ENCODE peak calls at places on chromosomes 12 and 14, in ten cellular contexts. E is right lobe of liver, M is right cardiac atrium, H is tibial nerve, Z is Caco-2, S is ascending aorta, I is OCI-LY7, Q is left lung, R is A549, C is heart right ventricle. K is an unnamed sample.

GRCh38 chr14:72716471-72716870 is 177.4 kb downstream of the DPF3 start:
- DNase-seq in C (no peak), Z (no peak), S (no peak), R (no peak), I (no peak), H (no peak), Q (no peak), E (no peak), M (no peak), K (no peak)

GRCh38 chr12:120060196-120060595 is 56.4 kb downstream of the RAB35 start:
- DNase-seq in H (no peak), Z (no peak), S (no peak), M (no peak), R (no peak), C (no peak), I (no peak), E (no peak), Q (no peak), K (no peak)

GRCh38 chr12:124512667-124513296 is 54.6 kb downstream of the NCOR2 start:
- DNase-seq in Z (peak; percentile 50), I (no peak), E (no peak), H (peak; percentile 80), Q (peak; percentile 92), C (peak; percentile 88), M (peak; percentile 96), S (peak; percentile 93), R (peak; percentile 75), K (peak; percentile 96)

GRCh38 chr12:13234045-13234641 is 37.6 kb downstream of the EMP1 start:
- DNase-seq in H (peak; percentile 96), I (peak; percentile 31), M (no peak), Q (no peak), S (no peak), R (peak; percentile 73), Z (peak; percentile 58), C (no peak), E (no peak), K (peak; percentile 73)

GRCh38 chr12:13973981-13974380 is 7.4 kb downstream of the GRIN2B start:
- DNase-seq in E (no peak), H (no peak), R (no peak), Z (no peak), M (no peak), I (no peak), C (no peak), S (no peak), Q (no peak), K (no peak)

GRCh38 chr12:6074979-6075585 is 49.4 kb downstream of the VWF start:
- DNase-seq in I (no peak), Q (peak; percentile 81), H (no peak), R (no peak), E (no peak), S (no peak), Z (no peak), C (peak; percentile 47), M (peak; percentile 71), K (peak; percentile 72)

GRCh38 chr14:68779761-68780323 is 13.0 kb downstream of the ZFP36L1 start:
- DNase-seq in Q (no peak), R (no peak), S (peak; percentile 81), M (no peak), I (no peak), Z (peak; percentile 64), H (no peak), E (peak; percentile 38), C (no peak), K (peak; percentile 58)

GRCh38 chr14:86072134-86072894 is 542.4 kb downstream of the FLRT2 start:
- DNase-seq in C (no peak), Z (no peak), I (no peak), E (no peak), H (no peak), Q (no peak), S (no peak), M (no peak), R (no peak), K (no peak)

GRCh38 chr12:14314801-14315200 is 50.7 kb upstream of the ATF7IP start:
- DNase-seq in R (no peak), I (peak; percentile 74), S (no peak), H (peak; percentile 5), Q (no peak), M (no peak), C (no peak), Z (no peak), E (no peak), K (no peak)

GRCh38 chr12:49358548-49359141 is 8.6 kb upstream of the SPATS2 start:
- DNase-seq in S (no peak), I (peak; percentile 86), E (no peak), Q (no peak), H (peak; percentile 66), Z (peak; percentile 77), M (no peak), C (no peak), R (peak; percentile 80), K (peak; percentile 59)

GRCh38 chr12:21371050-21371449 is 1.7 kb upstream of the IAPP start:
- DNase-seq in R (no peak), C (no peak), I (peak; percentile 4), Q (no peak), H (no peak), S (no peak), E (no peak), M (no peak), Z (no peak), K (no peak)

GRCh38 chr12:5204271-5204670 is 160.6 kb downstream of the KCNA5 start:
- DNase-seq in C (no peak), E (no peak), R (no peak), Q (no peak), I (no peak), Z (no peak), H (no peak), M (no peak), S (no peak), K (no peak)

GRCh38 chr12:75444444-75445136 is 36.0 kb upstream of the GLIPR1 start:
- DNase-seq in I (no peak), S (no peak), C (no peak), E (no peak), Z (no peak), M (no peak), H (no peak), R (peak; percentile 8), Q (no peak), K (no peak)

GRCh38 chr12:126772171-126772864 is 1494.7 kb upstream of the TMEM132C start:
- DNase-seq in R (peak; percentile 2), Z (no peak), I (no peak), Q (no peak), M (no peak), H (no peak), S (no peak), E (no peak), C (no peak), K (no peak)

GRCh38 chr12:129961111-129961510 is 57.3 kb upstream of the TMEM132D start:
- DNase-seq in R (no peak), Z (no peak), I (no peak), H (no peak), C (no peak), Q (no peak), M (no peak), E (no peak), S (no peak), K (no peak)

GRCh38 chr12:25768151-25768550 is 190.3 kb upstream of the RASSF8 start:
- DNase-seq in Z (no peak), H (no peak), S (no peak), Q (no peak), M (no peak), I (no peak), E (no peak), C (no peak), R (no peak), K (no peak)

GRCh38 chr12:105698047-105698446 is 367.6 kb downstream of the C12orf75 start:
- DNase-seq in E (no peak), R (no peak), C (no peak), M (no peak), H (no peak), Q (no peak), S (no peak), Z (no peak), I (no peak), K (no peak)

GRCh38 chr12:122990561-122990960 is 10.1 kb downstream of the ARL6IP4 start:
- DNase-seq in E (no peak), M (peak; percentile 38), Z (no peak), I (no peak), C (no peak), H (no peak), R (no peak), S (no peak), Q (no peak), K (no peak)

GRCh38 chr12:26197832-26198231 is 2.5 kb downstream of the SSPN start:
- DNase-seq in C (no peak), E (no peak), R (no peak), Z (no peak), Q (no peak), M (no peak), H (no peak), S (no peak), I (no peak), K (no peak)

GRCh38 chr14:77003960-77004710 is 24.4 kb downstream of the IRF2BPL start:
- DNase-seq in R (no peak), E (peak; percentile 58), M (no peak), C (no peak), Z (peak; percentile 69), I (no peak), S (no peak), H (no peak), Q (no peak), K (no peak)
- H3K4me1 ChIP-seq in R (peaks cover 28% of the 10 kb centered on the region), E (no peaks in the 10 kb centered on the region), M (peaks cover 8% of the 10 kb centered on the region), C (no peaks in the 10 kb centered on the region), Z (peaks cover 72% of the 10 kb centered on the region), I (peaks cover 28% of the 10 kb centered on the region), S (peaks cover 31% of the 10 kb centered on the region), H (no peaks in the 10 kb centered on the region), Q (peaks cover 19% of the 10 kb centered on the region), K (no peaks in the 10 kb centered on the region)

GRCh38 chr14:92581206-92581605 is 67.6 kb downstream of the RIN3 start:
- DNase-seq in M (no peak), R (no peak), H (no peak), E (no peak), C (no peak), S (no peak), Z (no peak), I (no peak), Q (no peak), K (no peak)
- H3K4me1 ChIP-seq in M (no peaks in the 10 kb centered on the region), R (no peaks in the 10 kb centered on the region), H (no peaks in the 10 kb centered on the region), E (no peaks in the 10 kb centered on the region), C (no peaks in the 10 kb centered on the region), S (peaks cover 23% of the 10 kb centered on the region), Z (no peaks in the 10 kb centered on the region), I (no peaks in the 10 kb centered on the region), Q (no peaks in the 10 kb centered on the region), K (no peaks in the 10 kb centered on the region)

GRCh38 chr12:69933115-69933552 is 108.1 kb downstream of the MYRFL start:
- DNase-seq in Z (no peak), H (no peak), M (no peak), R (no peak), Q (no peak), C (no peak), E (no peak), I (no peak), S (no peak), K (no peak)
- H3K4me1 ChIP-seq in Z (peaks cover 5% of the 10 kb centered on the region), H (no peaks in the 10 kb centered on the region), M (peaks cover 4% of the 10 kb centered on the region), R (no peaks in the 10 kb centered on the region), Q (peaks cover 6% of the 10 kb centered on the region), C (no peaks in the 10 kb centered on the region), E (no peaks in the 10 kb centered on the region), I (peaks cover 12% of the 10 kb centered on the region), S (no peaks in the 10 kb centered on the region), K (no peaks in the 10 kb centered on the region)

DNA sequence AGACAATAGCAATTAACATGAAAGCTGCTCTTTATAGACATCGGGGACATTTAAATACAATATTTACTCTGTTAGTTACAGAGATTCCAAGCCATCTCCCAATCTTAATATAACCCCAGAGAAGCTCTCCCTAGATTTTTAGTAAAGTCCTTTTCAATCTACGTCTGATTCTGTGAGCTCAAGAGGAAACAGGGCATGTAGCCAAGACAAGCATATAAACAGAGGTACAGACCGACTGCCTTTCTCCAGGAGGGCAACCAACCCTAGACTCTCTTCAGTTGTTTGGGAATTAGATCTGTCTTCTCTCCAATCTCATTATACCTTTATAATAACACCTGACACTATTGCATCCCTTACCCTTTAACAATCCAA is 57.4 kb downstream of the TMTC1 start:
- DNase-seq in S (no peak), H (no peak), E (no peak), C (no peak), M (no peak), I (no peak), Z (no peak), Q (no peak), R (no peak), K (no peak)
- H3K4me1 ChIP-seq in S (peaks cover 13% of the 10 kb centered on the region), H (no peaks in the 10 kb centered on the region), E (no peaks in the 10 kb centered on the region), C (peaks cover 8% of the 10 kb centered on the region), M (peaks cover 5% of the 10 kb centered on the region), I (no peaks in the 10 kb centered on the region), Z (no peaks in the 10 kb centered on the region), Q (no peaks in the 10 kb centered on the region), R (no peaks in the 10 kb centered on the region), K (no peaks in the 10 kb centered on the region)

K was measured in right atrium auricular region.